ENCODE peak calls at places on chromosome 20, in five cellular contexts. L, K, S, G and Y are unnamed samples.

GRCh38 chr20:11497543-11497942 is 420.1 kb upstream of the BTBD3 start:
- DNase-seq in G (no peak), K (no peak), L (no peak), S (no peak), Y (no peak)

GRCh38 chr20:62428396-62429160 is 1.2 kb upstream of the RBBP8NL start:
- DNase-seq in G (no peak), S (no peak), K (no peak), L (no peak), Y (no peak)

GRCh38 chr20:6388666-6389197 is 265.9 kb upstream of the FERMT1 start:
- DNase-seq in K (no peak), L (no peak), S (no peak), G (no peak), Y (no peak)

GRCh38 chr20:36819662-36820061 is 46.1 kb upstream of the DSN1 start:
- DNase-seq in S (no peak), L (no peak), K (no peak), G (no peak), Y (no peak)

GRCh38 chr20:62772618-62772993 is 23.7 kb upstream of the MRGBP start:
- DNase-seq in L (no peak), K (no peak), S (no peak), G (no peak), Y (no peak)

GRCh38 chr20:621115-621756 is 11.1 kb upstream of the TCF15 start:
- DNase-seq in L (no peak), K (no peak), S (no peak), G (no peak), Y (peak; percentile 31)

GRCh38 chr20:51906049-51906448 is 103.7 kb upstream of the SALL4 start:
- DNase-seq in L (no peak), K (no peak), S (no peak), G (no peak), Y (no peak)

GRCh38 chr20:56859039-56859750 is 230.1 kb downstream of the TFAP2C start:
- DNase-seq in S (no peak), K (no peak), G (no peak), L (no peak), Y (peak; percentile 34)

GRCh38 chr20:17502105-17502504 is 29.1 kb downstream of the BFSP1 start:
- DNase-seq in K (no peak), L (no peak), S (no peak), G (no peak), Y (no peak)

GRCh38 chr20:16654858-16655257 is 75.0 kb upstream of the SNRPB2 start:
- DNase-seq in G (no peak), K (no peak), L (no peak), S (no peak), Y (no peak)

GRCh38 chr20:53916173-53916512 is 154.3 kb downstream of the BCAS1 start:
- DNase-seq in L (no peak), K (no peak), S (no peak), G (no peak), Y (no peak)
- H3K4me3 ChIP-seq in L (peak overlapping the region; percentile 54), K (peak overlapping the region; percentile 55), S (peak overlapping the region; percentile 66), G (no peak overlapping the region), Y (peak overlapping the region; percentile 56)

GRCh38 chr20:29878281-29878741 is 1379.2 kb upstream of the DEFB115 start:
- DNase-seq in S (no peak), K (no peak), G (no peak), L (peak; percentile 55), Y (no peak)

GRCh38 chr20:29878777-29879442 is 1378.6 kb upstream of the DEFB115 start:
- DNase-seq in L (no peak), K (no peak), S (no peak), G (no peak), Y (no peak)

GRCh38 chr20:29873946-29874345 is 1383.5 kb upstream of the DEFB115 start:
- DNase-seq in K (no peak), L (no peak), G (peak; percentile 37), S (peak; percentile 49), Y (peak; percentile 69)

GRCh38 chr20:29876911-29877285 is 1380.6 kb upstream of the DEFB115 start:
- DNase-seq in K (no peak), G (no peak), L (no peak), S (no peak), Y (no peak)

DNA sequence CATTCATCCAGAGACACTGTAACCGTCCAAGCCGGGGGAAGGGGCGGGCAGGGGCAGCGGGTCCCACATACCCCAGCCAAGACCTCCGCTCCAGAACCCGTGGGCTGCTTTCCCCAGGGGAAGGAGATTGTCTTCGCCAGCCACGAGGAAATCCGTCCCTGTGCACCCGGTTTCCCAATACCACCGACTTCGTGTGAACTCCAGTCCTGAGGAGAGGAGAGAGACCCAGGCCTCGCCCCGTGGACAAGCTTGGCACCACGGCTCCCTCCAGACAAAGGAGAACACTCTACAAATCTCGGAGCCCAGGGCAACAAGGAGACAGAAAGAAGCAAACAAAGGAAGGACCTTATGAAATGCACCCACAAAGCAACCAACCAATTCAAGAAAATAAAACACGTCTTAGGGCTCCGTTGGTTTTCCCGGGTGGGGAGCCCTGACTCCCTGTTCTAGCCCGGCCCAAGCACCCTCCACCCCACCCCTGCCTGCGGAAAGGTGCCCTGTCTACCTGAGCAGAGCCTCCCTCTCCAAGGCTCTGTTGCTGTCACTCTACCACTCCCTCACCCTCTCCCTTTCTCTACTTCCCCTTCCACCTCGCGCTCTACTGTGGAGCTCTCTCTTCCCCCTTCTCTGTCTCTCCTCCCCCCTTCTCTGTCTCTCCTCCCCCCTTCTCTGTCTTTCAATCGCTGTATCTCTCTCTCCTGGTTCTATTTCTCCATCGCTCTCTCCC is 1382.8 kb upstream of the DEFB115 start:
- DNase-seq in G (no peak), S (no peak), L (no peak), K (no peak), Y (no peak)
- TF ChIP-seq MAX in G (no peak), S (no peak), L (no peak), K (no peak), Y (no peak)

GRCh38 chr20:35702824-35703695 is 3.9 kb downstream of the ROMO1 start:
- DNase-seq in K (no peak), L (no peak), G (no peak), S (no peak), Y (no peak)
- TF ChIP-seq POLR2A in K (no peak), L (no peak), G (peak; percentile 16), S (no peak), Y (no peak)

GRCh38 chr20:19737025-19737424 is 21.0 kb upstream of the RIN2 start:
- DNase-seq in L (peak; percentile 64), G (no peak), K (no peak), S (no peak), Y (peak; percentile 96)
- H3K4me3 ChIP-seq in L (no peak overlapping the region), G (no peak overlapping the region), K (no peak overlapping the region), S (no peak overlapping the region), Y (no peak overlapping the region)

DNA sequence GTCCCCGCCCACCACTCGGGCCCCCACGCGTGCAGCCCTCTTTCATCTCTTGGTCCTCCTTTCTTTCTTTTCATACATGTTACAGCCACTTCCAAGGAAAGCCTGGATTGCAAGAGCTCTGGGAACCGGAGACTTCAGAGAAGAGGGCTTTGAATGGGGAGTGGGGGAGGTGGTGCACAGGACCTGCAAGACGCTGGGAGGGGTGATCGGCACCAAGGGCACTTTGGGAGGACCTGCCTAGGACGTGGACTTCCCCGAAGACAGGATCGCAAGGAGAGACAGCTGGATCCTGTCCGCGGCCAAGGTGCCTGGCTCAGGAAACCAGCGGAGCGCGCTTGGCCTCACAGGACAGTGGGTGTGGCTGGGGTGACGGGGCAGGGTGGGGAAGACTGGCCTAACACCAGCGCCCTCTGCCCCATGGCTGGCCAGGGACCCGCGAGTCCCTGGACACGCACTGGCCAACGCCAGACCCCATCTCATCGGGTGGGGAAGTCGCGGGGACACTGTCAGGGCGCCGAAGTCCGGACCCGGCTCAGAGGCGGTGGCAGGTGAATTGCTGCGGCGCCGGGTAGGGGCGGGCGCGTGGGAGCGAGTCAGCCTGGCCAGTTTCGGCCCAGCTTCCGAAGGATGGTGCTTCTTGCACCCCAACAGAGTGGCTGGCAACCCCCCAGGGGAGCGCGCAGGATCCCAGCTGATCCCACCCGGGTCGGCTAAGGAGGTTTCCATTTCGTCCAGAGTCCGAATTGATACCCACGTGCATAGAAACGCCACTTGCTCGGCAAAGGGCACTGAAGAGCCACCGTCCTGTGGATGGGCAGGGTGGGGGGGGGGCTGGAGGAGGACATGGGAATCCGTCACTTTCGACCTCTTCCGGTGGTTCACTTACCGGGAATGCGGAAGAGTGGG is 714 bp upstream of the THBD start:
- DNase-seq in G (no peak), S (peak; percentile 79), K (no peak), L (peak; percentile 72), Y (peak; percentile 73)
- TF ChIP-seq MAX in G (no peak), S (no peak), K (peak; percentile 48), L (no peak), Y (peak; percentile 54)

DNA sequence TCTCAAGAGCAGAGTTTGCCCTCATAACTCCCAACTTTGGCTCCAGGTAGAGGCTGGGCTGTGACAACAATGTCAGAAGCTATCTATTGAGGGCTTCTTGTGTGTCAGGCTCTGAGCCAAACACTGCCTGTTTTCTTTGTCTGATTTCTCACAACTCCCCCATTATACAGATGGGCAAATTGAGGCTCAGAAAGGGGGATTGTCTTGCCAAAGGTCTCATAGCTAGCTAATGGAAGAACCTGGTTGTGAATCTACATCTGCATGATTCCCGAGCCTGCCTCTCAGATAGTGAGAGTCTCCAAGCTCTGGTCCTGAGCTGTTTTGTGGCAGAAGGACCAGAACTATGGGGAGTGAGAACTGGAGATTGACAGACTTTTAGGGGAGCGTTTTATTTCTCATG is 1.4 kb downstream of the CD40 start:
- DNase-seq in L (no peak), S (no peak), K (no peak), G (no peak), Y (no peak)
- TF ChIP-seq POLR2A in L (no peak), S (no peak), K (no peak), G (no peak), Y (no peak)